ENCODE peak calls at places on chromosomes 4 and X, in seven cellular contexts. B, H, O, J, M, X and T are unnamed samples.

GRCh38 chr4:81845273-81845672 is 373.6 kb upstream of the RASGEF1B start:
- DNase-seq in X (no peak), J (no peak), M (no peak), B (no peak), O (no peak), H (no peak), T (no peak)

GRCh38 chr4:90958256-90958895 is 831.2 kb downstream of the CCSER1 start:
- DNase-seq in X (no peak), H (no peak), J (peak), O (no peak), B (peak), M (no peak), T (no peak)

GRCh38 chr4:152039085-152039484 is 278.3 kb upstream of the GATB start:
- DNase-seq in M (no peak), X (no peak), B (no peak), O (no peak), J (peak), H (no peak), T (no peak)

GRCh38 chrX:40474205-40474626 is 106.6 kb upstream of the ATP6AP2 start:
- DNase-seq in H (no peak), B (peak), O (peak), J (peak), X (peak), M (no peak), T (no peak)

GRCh38 chrX:112834016-112834855 is 6.4 kb downstream of the AMOT start:
- DNase-seq in B (no peak), M (peak), O (no peak), X (no peak), J (peak), H (no peak), T (no peak)

GRCh38 chr4:153639556-153640475 is 44.3 kb upstream of the TLR2 start:
- DNase-seq in M (no peak), O (no peak), J (no peak), B (no peak), H (no peak), X (no peak), T (no peak)

GRCh38 chr4:40960926-40961325 is 211.2 kb downstream of the NSUN7 start:
- DNase-seq in X (no peak), J (no peak), H (no peak), B (no peak), M (no peak), O (no peak), T (no peak)

GRCh38 chr4:62431513-62431912 is 1231.4 kb downstream of the ADGRL3 start:
- DNase-seq in H (no peak), O (no peak), M (no peak), J (no peak), X (no peak), B (peak), T (no peak)

GRCh38 chrX:16120431-16120830 is 2.9 kb upstream of the GRPR start:
- DNase-seq in O (no peak), B (no peak), J (no peak), M (no peak), X (no peak), H (no peak), T (no peak)

GRCh38 chr4:41887821-41888699 is 47.2 kb upstream of the TMEM33 start:
- DNase-seq in X (no peak), H (peak), O (peak), M (peak), J (peak), B (no peak), T (peak)

GRCh38 chr4:180618396-180618795 is 1624.8 kb upstream of the TENM3 start:
- DNase-seq in H (no peak), J (peak), M (no peak), B (no peak), O (no peak), X (no peak), T (no peak)

GRCh38 chr4:106369456-106370060 is 980 bp upstream of the GIMD1 start:
- DNase-seq in X (peak), O (peak), J (peak), B (peak), H (no peak), M (peak), T (peak)

GRCh38 chrX:150692837-150693781 is at the start of gene MTMR1:
- DNase-seq in B (peak), X (peak), M (no peak), O (peak), H (no peak), J (peak), T (peak)

GRCh38 chrX:101040197-101040596 is 11.7 kb downstream of the TRMT2B start:
- DNase-seq in H (no peak), O (no peak), M (no peak), X (no peak), J (no peak), B (no peak), T (no peak)

GRCh38 chr4:5041609-5042234 is 9.6 kb upstream of the STK32B start:
- DNase-seq in O (no peak), M (no peak), X (no peak), J (no peak), H (no peak), B (no peak), T (no peak)

GRCh38 chr4:70632028-70632427 is 3.5 kb downstream of the ENAM start:
- DNase-seq in O (no peak), X (no peak), J (peak), B (peak), H (no peak), M (no peak), T (no peak)

GRCh38 chrX:21974011-21974385 is 33.5 kb downstream of the SMS start:
- DNase-seq in M (no peak), H (no peak), X (no peak), J (no peak), O (peak), B (peak), T (peak)

GRCh38 chr4:1195894-1196401 is 23.6 kb upstream of the SPON2 start:
- DNase-seq in H (no peak), O (peak), X (no peak), B (no peak), J (no peak), M (no peak), T (no peak)

GRCh38 chr4:120801171-120801758 is 121.3 kb downstream of the PRDM5 start:
- DNase-seq in B (peak), J (peak), O (no peak), M (peak), X (no peak), H (peak), T (no peak)

GRCh38 chr4:118282692-118283091 is 70.1 kb downstream of the PRSS12 start:
- DNase-seq in M (no peak), O (peak), X (no peak), B (peak), H (no peak), J (peak), T (no peak)

GRCh38 chrX:121869876-121870477 is 822.6 kb downstream of the GLUD2 start:
- DNase-seq in X (no peak), H (no peak), M (no peak), B (no peak), O (no peak), J (no peak), T (no peak)

GRCh38 chr4:138910914-138911336 is 104.7 kb upstream of the NOCT start:
- DNase-seq in J (peak), H (peak), B (peak), M (no peak), X (peak), O (peak), T (no peak)

GRCh38 chrX:11197671-11198070 is 86.5 kb downstream of the HCCS start:
- DNase-seq in X (no peak), J (no peak), H (no peak), B (no peak), M (no peak), O (no peak), T (no peak)

GRCh38 chrX:154526901-154527675 is 11.1 kb upstream of the FAM3A start:
- DNase-seq in M (peak), B (peak), X (no peak), J (peak), O (peak), H (peak), T (peak)

GRCh38 chr4:46992338-46992737 is 1.0 kb downstream of the GABRA4 start:
- DNase-seq in J (no peak), H (no peak), O (no peak), X (no peak), B (no peak), M (no peak), T (no peak)

GRCh38 chr4:7911044-7911578 is 28.6 kb downstream of the AFAP1 start:
- DNase-seq in X (no peak), J (no peak), B (peak), M (peak), H (no peak), O (peak), T (no peak)

GRCh38 chrX:31036895-31037294 is 34.9 kb downstream of the FTHL17 start:
- DNase-seq in M (no peak), X (peak), O (peak), B (peak), J (peak), H (no peak), T (no peak)

GRCh38 chr4:83255584-83255983 is 29.0 kb downstream of the COQ2 start:
- DNase-seq in H (no peak), J (peak), B (peak), M (no peak), O (no peak), X (peak), T (no peak)

GRCh38 chr4:103067841-103068547 is 8.6 kb downstream of the SLC9B2 start:
- DNase-seq in X (no peak), M (no peak), J (peak), H (no peak), O (no peak), B (peak), T (no peak)

GRCh38 chrX:136823175-136823574 is 42.4 kb upstream of the ARHGEF6 start:
- DNase-seq in X (no peak), H (no peak), M (no peak), B (peak), O (no peak), J (peak), T (no peak)

GRCh38 chr4:69467797-69468196 is 27.9 kb downstream of the UGT2B4 start:
- DNase-seq in M (no peak), J (no peak), H (no peak), O (no peak), B (no peak), X (no peak), T (no peak)

GRCh38 chr4:55475394-55476243 is 71.1 kb downstream of the CLOCK start:
- DNase-seq in J (peak), X (no peak), H (no peak), B (peak), O (no peak), M (no peak), T (no peak)

GRCh38 chrX:13142891-13143290 is 98.5 kb upstream of the FAM9C start:
- DNase-seq in J (no peak), O (peak), X (no peak), M (no peak), B (no peak), H (no peak), T (no peak)

GRCh38 chr4:92121099-92121498 is 182.7 kb upstream of the GRID2 start:
- DNase-seq in M (no peak), H (no peak), B (peak), J (peak), O (peak), X (no peak), T (no peak)

GRCh38 chr4:89949782-89950387 is 55.2 kb downstream of the MMRN1 start:
- DNase-seq in M (no peak), J (no peak), H (no peak), B (no peak), O (no peak), X (no peak), T (no peak)

GRCh38 chr4:2388430-2389182 is 29.8 kb downstream of the ZFYVE28 start:
- DNase-seq in X (no peak), H (no peak), O (no peak), B (no peak), M (no peak), J (no peak), T (no peak)

GRCh38 chr4:70623301-70623700 is 5.2 kb upstream of the ENAM start:
- DNase-seq in B (no peak), M (no peak), O (no peak), H (no peak), J (no peak), X (no peak), T (peak)

GRCh38 chrX:54641530-54641929 is 111.5 kb downstream of the GNL3L start:
- DNase-seq in M (no peak), H (no peak), B (no peak), J (peak), X (no peak), O (no peak), T (no peak)

GRCh38 chr4:111934294-111934693 is 211.0 kb upstream of the FAM241A start:
- DNase-seq in J (peak), H (no peak), X (no peak), O (no peak), B (peak), M (no peak), T (no peak)

GRCh38 chr4:146346276-146346675 is 131.9 kb downstream of the REELD1 start:
- DNase-seq in B (no peak), H (no peak), X (no peak), O (no peak), M (no peak), J (no peak), T (no peak)